ENCODE peak calls at places on chromosomes 2 and 18, in six cellular contexts. L is Peyer's patch, J is prostate gland, N is GM13976, W is lower lobe of right lung, A is left ventricle myocardium inferior. V is an unnamed sample.

GRCh38 chr2:42368817-42369550 is 8.0 kb upstream of the COX7A2L start:
- DNase-seq in L (no peak), J (peak; percentile 91), N (no peak), W (no peak), A (peak; percentile 21), V (no peak)

GRCh38 chr2:162926907-162927306 is 88.3 kb upstream of the KCNH7 start:
- DNase-seq in L (no peak), J (no peak), N (no peak), W (no peak), A (no peak), V (no peak)

GRCh38 chr2:152098033-152098797 is 629 bp downstream of the CACNB4 start:
- DNase-seq in L (peak; percentile 53), J (peak; percentile 27), N (peak; percentile 71), W (peak; percentile 58), A (peak; percentile 19), V (no peak)

GRCh38 chr2:202376460-202377307 is 557 bp downstream of the BMPR2 start:
- DNase-seq in L (peak; percentile 76), J (peak; percentile 55), N (peak; percentile 46), W (peak; percentile 68), A (peak; percentile 29), V (peak; percentile 43)

GRCh38 chr2:146820672-146821071 is 1024.2 kb upstream of the ACVR2A start:
- DNase-seq in L (no peak), J (no peak), N (no peak), W (no peak), A (no peak), V (no peak)

GRCh38 chr2:217947341-217948316 is 55.2 kb downstream of the TNS1 start:
- DNase-seq in L (peak; percentile 12), J (no peak), N (no peak), W (peak; percentile 53), A (no peak), V (no peak)

GRCh38 chr18:6719098-6719913 is 10.2 kb upstream of the ARHGAP28 start:
- DNase-seq in L (no peak), J (no peak), N (no peak), W (no peak), A (no peak), V (no peak)

GRCh38 chr2:138486347-138487198 is 15.0 kb upstream of the SPOPL start:
- DNase-seq in L (no peak), J (no peak), N (no peak), W (no peak), A (no peak), V (no peak)

GRCh38 chr2:55721601-55722215 is 28.1 kb upstream of the PNPT1 start:
- DNase-seq in L (no peak), J (no peak), N (no peak), W (no peak), A (no peak), V (no peak)

DNA sequence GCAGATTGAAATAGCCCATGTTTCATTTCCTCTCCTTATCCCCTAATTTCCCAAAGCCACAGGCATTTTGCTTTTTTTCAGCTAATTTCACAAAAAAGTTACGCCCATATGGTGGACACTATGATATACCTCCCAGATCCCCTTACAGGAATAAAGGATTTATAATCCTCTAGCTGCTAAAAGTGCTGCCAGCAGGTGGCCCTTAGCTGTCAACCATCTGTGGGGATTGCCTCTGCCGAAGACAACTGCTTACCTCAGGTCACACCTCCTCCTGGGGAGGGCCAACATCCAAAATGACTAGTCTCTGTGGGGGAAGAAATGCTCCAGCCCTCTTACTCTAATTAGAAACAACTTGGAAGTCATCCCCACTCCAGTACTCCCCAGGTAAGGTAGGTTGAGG is 61.0 kb upstream of the EPB41L3 start:
- DNase-seq in L (no peak), J (no peak), N (no peak), W (no peak), A (no peak), V (no peak)
- TF ChIP-seq CTCF in L (no peak), J (no peak), N (no peak), W (no peak), A (no peak), V (no peak)

GRCh38 chr2:240724431-240724830 is 32.8 kb downstream of the AQP12A start:
- DNase-seq in L (no peak), J (no peak), N (no peak), W (no peak), A (no peak), V (no peak)

GRCh38 chr2:240722376-240722775 is 30.7 kb downstream of the AQP12A start:
- DNase-seq in L (no peak), J (no peak), N (no peak), W (no peak), A (no peak), V (no peak)

GRCh38 chr2:240721596-240722180 is 30.0 kb downstream of the AQP12A start:
- DNase-seq in L (no peak), J (no peak), N (no peak), W (no peak), A (no peak), V (no peak)

GRCh38 chr2:240723851-240724250 is 32.2 kb downstream of the AQP12A start:
- DNase-seq in L (no peak), J (no peak), N (no peak), W (no peak), A (no peak), V (no peak)

DNA sequence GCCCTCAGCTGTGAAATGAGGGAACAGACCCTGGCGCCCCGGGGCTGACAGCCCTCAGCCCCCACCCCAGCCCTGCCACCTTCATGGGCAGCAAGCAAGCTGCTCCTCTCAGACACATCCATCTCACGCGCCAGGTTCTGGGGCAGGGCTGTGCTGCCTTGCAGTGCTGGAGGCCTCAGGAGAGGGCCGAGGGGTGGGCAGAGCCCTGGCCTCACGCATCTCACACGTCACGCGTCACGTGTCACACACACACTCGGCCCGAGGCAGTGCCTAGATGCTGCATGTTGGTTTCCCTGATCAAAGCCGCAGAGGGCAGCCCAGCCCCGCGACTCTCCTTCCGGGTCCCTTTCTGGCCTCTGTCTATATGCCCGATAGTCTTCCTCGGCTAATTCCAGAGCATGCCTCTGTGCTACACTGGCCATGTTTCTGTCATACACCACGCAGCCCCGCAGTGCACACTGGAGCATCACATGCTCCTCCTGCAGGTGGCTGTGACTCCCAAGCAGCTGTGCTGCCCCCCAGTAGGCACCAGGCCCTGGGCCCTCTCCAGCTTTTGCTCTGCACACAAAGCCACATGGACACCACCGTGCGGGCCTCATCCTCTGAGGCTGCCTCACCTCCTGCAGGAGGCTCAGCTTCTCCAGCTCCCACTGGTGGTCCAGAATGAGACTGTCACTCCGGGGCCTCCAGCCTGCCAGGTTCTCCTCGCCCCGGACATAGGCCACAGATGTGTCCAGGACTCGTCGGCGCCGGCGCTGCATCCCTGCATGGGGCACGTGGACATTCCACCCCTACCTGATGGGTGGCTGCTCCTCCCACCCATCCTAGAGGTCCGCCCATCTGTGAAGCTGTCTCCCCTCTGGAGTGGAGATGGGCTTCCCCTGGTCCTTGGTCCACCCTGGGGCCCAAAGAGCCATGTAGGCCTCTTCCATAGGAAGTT is 31.4 kb downstream of the AQP12A start:
- DNase-seq in L (no peak), J (no peak), N (no peak), W (no peak), A (no peak), V (no peak)
- TF ChIP-seq CTCF in L (no peak), J (no peak), N (no peak), W (no peak), A (no peak), V (no peak)

DNA sequence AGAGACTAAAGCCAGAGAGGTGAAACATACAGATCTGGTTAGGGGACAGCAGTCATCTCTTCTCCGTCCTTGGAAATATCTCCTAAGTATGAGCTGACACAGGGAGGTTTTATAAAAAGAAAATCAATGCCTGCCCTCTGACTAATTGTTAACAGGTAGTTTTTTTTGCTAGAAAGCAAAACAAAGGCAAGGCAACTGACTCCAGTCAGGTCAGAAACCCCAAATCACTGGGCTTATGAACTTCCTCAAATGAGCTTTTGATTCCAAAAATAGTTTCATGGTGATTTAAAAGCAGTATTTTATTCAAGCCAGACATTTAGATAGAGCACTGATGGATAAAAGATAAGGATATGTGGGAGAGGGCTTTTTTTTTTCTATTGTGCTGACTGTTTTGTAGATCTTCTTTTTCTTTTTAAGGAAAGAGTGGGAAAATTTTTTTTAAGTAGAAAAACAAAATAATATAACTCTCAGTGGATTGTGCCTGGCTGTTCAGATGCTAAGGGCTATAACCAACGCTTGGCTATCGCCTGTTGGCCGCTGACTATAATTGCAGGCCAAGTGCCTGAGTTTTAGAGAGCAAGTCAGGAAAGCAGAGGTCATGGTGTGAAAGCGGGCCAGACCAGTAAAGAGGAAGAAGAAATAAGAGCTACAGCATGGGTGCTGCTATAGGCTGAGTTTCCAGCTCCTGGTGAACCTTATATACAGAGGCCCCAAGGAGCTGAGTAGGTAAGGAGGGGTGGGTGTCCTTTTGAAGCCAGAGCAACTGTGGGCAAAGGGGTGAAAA is 44.9 kb downstream of the MRPL35 start:
- DNase-seq in L (no peak), J (no peak), N (peak; percentile 60), W (no peak), A (no peak), V (no peak)
- TF ChIP-seq CTCF in L (no peak), J (no peak), N (no peak), W (no peak), A (no peak), V (no peak)

GRCh38 chr18:74290831-74291770 is 662 bp downstream of the CYB5A start:
- DNase-seq in L (peak; percentile 86), J (peak; percentile 67), N (peak; percentile 34), W (peak; percentile 79), A (peak; percentile 22), V (no peak)

GRCh38 chr18:74292541-74292858 is 737 bp upstream of the CYB5A start:
- DNase-seq in L (no peak), J (no peak), N (peak; percentile 8), W (no peak), A (no peak), V (no peak)

GRCh38 chr18:74289946-74290478 is 1.8 kb downstream of the CYB5A start:
- DNase-seq in L (no peak), J (no peak), N (no peak), W (no peak), A (no peak), V (no peak)

GRCh38 chr18:74294526-74294925 is 2.8 kb upstream of the CYB5A start:
- DNase-seq in L (no peak), J (no peak), N (no peak), W (no peak), A (no peak), V (no peak)

GRCh38 chr18:74291771-74292540 is at the start of gene CYB5A:
- DNase-seq in L (peak; percentile 100), J (peak; percentile 98), N (peak; percentile 100), W (peak; percentile 98), A (peak; percentile 99), V (peak; percentile 100)
- TF ChIP-seq CTCF in L (no peak), J (no peak), N (no peak), W (no peak), A (no peak), V (no peak)

GRCh38 chr2:96757477-96757860 is 3.2 kb upstream of the CNNM4 start:
- DNase-seq in L (no peak), J (no peak), N (no peak), W (no peak), A (no peak), V (no peak)

GRCh38 chr2:96760986-96761832 is 507 bp downstream of the CNNM4 start:
- DNase-seq in L (peak; percentile 77), J (peak; percentile 27), N (no peak), W (peak; percentile 72), A (no peak), V (no peak)

GRCh38 chr2:96758987-96759386 is 1.7 kb upstream of the CNNM4 start:
- DNase-seq in L (no peak), J (no peak), N (no peak), W (no peak), A (no peak), V (no peak)

GRCh38 chr2:96760036-96760985 is at the start of gene CNNM4:
- DNase-seq in L (peak; percentile 97), J (peak; percentile 97), N (peak; percentile 96), W (peak; percentile 98), A (peak; percentile 94), V (peak; percentile 87)

GRCh38 chr2:96759548-96759947 is 1.2 kb upstream of the CNNM4 start:
- DNase-seq in L (no peak), J (no peak), N (no peak), W (no peak), A (no peak), V (no peak)
- TF ChIP-seq CTCF in L (no peak), J (no peak), N (no peak), W (no peak), A (no peak), V (no peak)

V was measured in natural killer cell.